ENCODE peak calls at places on chromosomes 16 and 17, in eight cellular contexts. S is RCC 7860; P is RPMI7951; Y is stimulated activated CD8-positive, alpha-beta memory T cell treated with anti-CD3 and anti-CD28 coated beads, Interleukin-4, amount 100 ng/mL, for 4 hours; C is NCI-H1048; H is NCI-H460; D is activated CD8-positive, alpha-beta T cell treated with anti-CD3 and anti-CD28 coated beads, Interleukin-2, amount 10 ng/mL, durations not matched to agents 7 days and 5 days; A is dorsolateral prefrontal cortex. L is an unnamed sample.

GRCh38 chr17:17647521-17648178 is 33.6 kb upstream of the RAI1 start:
- DNase-seq in C (no peak), H (no peak), D (no peak), P (no peak), Y (no peak), S (no peak), A (no peak), L (no peak)

GRCh38 chr17:6599364-6599763 is 41.1 kb downstream of the KIAA0753 start:
- DNase-seq in D (no peak), P (no peak), H (no peak), C (no peak), S (no peak), Y (no peak), A (no peak), L (no peak)

GRCh38 chr17:50909765-50910661 is 43.9 kb upstream of the TOB1 start:
- DNase-seq in D (peak; percentile 85), Y (peak; percentile 47), A (no peak), H (peak; percentile 34), S (no peak), P (no peak), C (no peak), L (no peak)

GRCh38 chr17:29156781-29157180 is 23.4 kb downstream of the MYO18A start:
- DNase-seq in S (no peak), Y (no peak), H (no peak), P (no peak), A (no peak), D (no peak), C (no peak), L (no peak)

GRCh38 chr17:27944546-27945332 is 51.6 kb upstream of the LYRM9 start:
- DNase-seq in P (no peak), S (no peak), D (no peak), C (no peak), A (no peak), H (no peak), Y (no peak), L (no peak)

GRCh38 chr17:78828470-78829185 is 12.0 kb downstream of the USP36 start:
- DNase-seq in A (no peak), Y (no peak), D (no peak), H (peak; percentile 33), S (peak; percentile 48), P (peak; percentile 44), C (no peak), L (no peak)

GRCh38 chr16:12964466-12964865 is 63.1 kb downstream of the SHISA9 start:
- DNase-seq in C (no peak), A (no peak), S (peak; percentile 26), D (no peak), P (no peak), Y (no peak), H (no peak), L (no peak)

GRCh38 chr17:8855477-8856204 is 11.8 kb downstream of the PIK3R6 start:
- DNase-seq in S (no peak), C (no peak), P (no peak), Y (no peak), A (no peak), H (no peak), D (no peak), L (no peak)

GRCh38 chr17:46878055-46878454 is 26.7 kb downstream of the WNT9B start:
- DNase-seq in H (no peak), P (no peak), C (no peak), A (no peak), S (no peak), D (no peak), Y (no peak), L (no peak)

GRCh38 chr16:78689536-78689935 is 590.1 kb downstream of the WWOX start:
- DNase-seq in A (no peak), H (no peak), S (no peak), Y (no peak), C (no peak), D (no peak), P (no peak), L (no peak)

GRCh38 chr16:67429799-67430503 is 970 bp upstream of the HSD11B2 start:
- DNase-seq in C (no peak), D (no peak), Y (no peak), A (no peak), S (no peak), H (no peak), P (no peak), L (no peak)

GRCh38 chr16:87496101-87496801 is 3.4 kb upstream of the ZCCHC14 start:
- DNase-seq in Y (no peak), H (no peak), P (no peak), S (no peak), A (no peak), D (no peak), C (no peak), L (no peak)

GRCh38 chr17:8147141-8147804 is 4.9 kb downstream of the PER1 start:
- DNase-seq in Y (no peak), H (no peak), A (no peak), D (no peak), S (no peak), P (no peak), C (no peak), L (no peak)

GRCh38 chr17:82200743-82201497 is 11.7 kb downstream of the CCDC57 start:
- DNase-seq in D (peak; percentile 92), A (no peak), H (no peak), C (no peak), P (no peak), Y (peak; percentile 35), S (no peak), L (no peak)

GRCh38 chr17:16928406-16929280 is 43.3 kb downstream of the TNFRSF13B start:
- DNase-seq in H (no peak), D (no peak), A (no peak), C (no peak), P (no peak), Y (no peak), S (no peak), L (no peak)

GRCh38 chr17:41429667-41430066 is 5.3 kb upstream of the KRT37 start:
- DNase-seq in H (no peak), C (no peak), Y (no peak), S (no peak), P (no peak), D (no peak), A (no peak), L (no peak)

GRCh38 chr16:83441523-83441922 is 366.3 kb upstream of the HSBP1 start:
- DNase-seq in H (peak; percentile 14), Y (no peak), C (no peak), P (peak; percentile 62), S (peak; percentile 60), D (no peak), A (no peak), L (no peak)

L was measured in cortex of kidney.